ENCODE peak calls at places on chromosomes 4 and X, in four cellular contexts. Y, E, M and R are unnamed samples.

GRCh38 chr4:119679251-119679650 is 50.6 kb upstream of the PDE5A start:
- DNase-seq in Y (no peak), E (peak), M (no peak), R (no peak)

GRCh38 chr4:71377561-71377960 is 38.7 kb downstream of the SLC4A4 start:
- DNase-seq in Y (no peak), E (peak), M (no peak), R (no peak)

GRCh38 chr4:42562016-42562415 is 94.9 kb downstream of the ATP8A1 start:
- DNase-seq in Y (no peak), E (no peak), M (no peak), R (no peak)

GRCh38 chrX:12912786-12913185 is 6.4 kb downstream of the TLR8 start:
- DNase-seq in Y (no peak), E (no peak), M (no peak), R (no peak)

GRCh38 chrX:49915352-49916222 is 6.8 kb upstream of the CLCN5 start:
- DNase-seq in Y (peak), E (peak), M (no peak), R (peak)

GRCh38 chr4:153191795-153192363 is 12.4 kb upstream of the TRIM2 start:
- DNase-seq in Y (no peak), E (no peak), M (no peak), R (no peak)

GRCh38 chr4:157575339-157575738 is 354.8 kb downstream of the GRIA2 start:
- DNase-seq in Y (no peak), E (no peak), M (no peak), R (no peak)

GRCh38 chr4:7031526-7032449 is 11.4 kb upstream of the TADA2B start:
- DNase-seq in Y (no peak), E (no peak), M (no peak), R (no peak)

GRCh38 chrX:119272882-119273806 is 37.1 kb downstream of the PGRMC1 start:
- DNase-seq in Y (no peak), E (peak), M (no peak), R (no peak)

GRCh38 chr4:123930971-123931370 is 534.4 kb downstream of the SPRY1 start:
- DNase-seq in Y (no peak), E (peak), M (no peak), R (no peak)

GRCh38 chr4:74874785-74875367 is 58.0 kb upstream of the PARM1 start:
- DNase-seq in Y (peak), E (peak), M (no peak), R (peak)

GRCh38 chr4:150518559-150518958 is 63.4 kb upstream of the MAB21L2 start:
- DNase-seq in Y (no peak), E (peak), M (no peak), R (no peak)

GRCh38 chr4:6634746-6635145 is 5.7 kb upstream of the MRFAP1 start:
- DNase-seq in Y (no peak), E (no peak), M (no peak), R (no peak)

GRCh38 chr4:128358231-128358902 is 70.8 kb upstream of the PGRMC2 start:
- DNase-seq in Y (no peak), E (peak), M (no peak), R (no peak)

GRCh38 chr4:69750346-69750745 is 10.1 kb downstream of the SULT1B1 start:
- DNase-seq in Y (no peak), E (no peak), M (no peak), R (no peak)

DNA sequence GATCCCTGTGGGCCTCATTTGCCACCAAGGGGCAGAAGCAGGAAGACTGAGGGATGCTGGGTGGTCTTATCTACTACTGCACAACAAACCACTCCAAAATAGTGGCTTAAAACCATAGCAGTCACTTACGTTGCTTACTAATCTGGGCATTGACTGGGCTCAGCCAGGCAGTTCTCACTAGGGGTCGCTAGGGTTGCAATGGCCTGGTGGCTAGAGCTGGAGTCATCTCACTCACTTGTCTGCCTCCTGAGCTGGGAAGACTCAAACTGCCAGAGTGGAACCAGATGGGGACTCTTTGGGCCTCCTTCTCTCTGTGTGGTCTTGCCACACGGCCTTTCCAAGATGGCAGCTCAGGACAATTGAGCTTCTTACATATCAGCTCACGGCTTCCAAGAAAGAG is 216.3 kb upstream of the BCOR start:
- DNase-seq in Y (no peak), E (no peak), M (no peak), R (no peak)
- TF ChIP-seq CTCF in Y (no peak), E (no peak), M (no peak), R (no peak)

DNA sequence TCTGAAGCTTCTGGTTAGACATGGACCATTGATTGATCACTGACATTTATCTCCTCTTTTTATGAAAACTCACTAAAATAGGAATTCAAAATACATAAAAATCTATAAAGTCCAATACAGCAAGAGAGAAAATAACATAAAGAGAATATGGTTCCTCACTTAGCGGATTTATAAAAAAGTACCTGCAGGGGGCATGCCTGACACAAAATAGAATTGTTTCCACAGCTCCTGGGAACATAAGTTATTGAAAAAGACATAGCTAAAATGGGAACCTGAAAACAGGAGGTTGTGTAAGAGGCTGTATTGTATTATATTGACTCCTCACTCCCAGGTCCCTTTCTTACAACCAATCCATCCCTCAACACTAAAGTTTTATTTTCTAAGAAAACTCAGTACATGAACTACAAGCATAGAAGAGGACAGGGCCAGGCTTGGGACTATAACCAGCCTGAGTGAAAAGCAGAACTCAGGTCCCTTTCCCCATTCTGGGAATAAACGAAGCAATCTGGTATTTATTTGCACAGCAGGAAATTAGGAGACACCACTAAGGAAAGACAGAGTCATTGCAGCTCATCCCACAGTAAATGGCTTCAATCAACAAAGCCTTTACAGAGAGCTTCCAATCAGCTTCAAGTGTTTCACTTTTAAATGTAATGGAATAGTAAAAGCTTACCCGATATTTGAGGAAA is 121.1 kb upstream of the NDST4 start:
- DNase-seq in Y (peak), E (no peak), M (no peak), R (no peak)
- TF ChIP-seq CTCF in Y (no peak), E (no peak), M (no peak), R (peak)

GRCh38 chr4:24910504-24910903 is 2.3 kb downstream of the CCDC149 start:
- DNase-seq in Y (no peak), E (peak), M (no peak), R (no peak)
- TF ChIP-seq CTCF in Y (no peak), E (no peak), M (no peak), R (no peak)

GRCh38 chr4:81084029-81084428 is 53.5 kb downstream of the BMP3 start:
- DNase-seq in Y (no peak), E (peak), M (no peak), R (no peak)
- TF ChIP-seq CTCF in Y (no peak), E (peak), M (no peak), R (no peak)